ENCODE peak calls at places on chromosomes 13 and 19, in seven cellular contexts. U is osteocyte, Z is progenitor cell of endocrine pancreas, M is heart left ventricle, D is foreskin fibroblast, C is B cell, Y is H1. Q is an unnamed sample.

GRCh38 chr19:37114001-37114400 is 35.8 kb downstream of the ZNF420 start:
- DNase-seq in U (no peak), D (no peak), C (no peak), Y (no peak), M (no peak), Z (no peak), Q (no peak)

GRCh38 chr19:4229179-4229931 is at the start of gene EBI3:
- DNase-seq in Z (peak; percentile 26), C (peak; percentile 69), U (peak; percentile 88), D (peak; percentile 36), Y (no peak), M (peak; percentile 32), Q (no peak)

GRCh38 chr13:34152409-34152808 is 334.5 kb downstream of the RFC3 start:
- DNase-seq in U (no peak), Y (no peak), D (no peak), M (no peak), C (no peak), Z (no peak), Q (no peak)

GRCh38 chr19:15124572-15125231 is 17.5 kb downstream of the SYDE1 start:
- DNase-seq in M (no peak), U (no peak), C (no peak), D (no peak), Z (peak; percentile 67), Y (no peak), Q (no peak)

GRCh38 chr13:78334059-78334458 is 269.3 kb downstream of the POU4F1 start:
- DNase-seq in U (no peak), C (no peak), D (no peak), Z (no peak), Y (no peak), M (no peak), Q (no peak)

GRCh38 chr13:109212630-109213029 is 573.8 kb downstream of the IRS2 start:
- DNase-seq in Z (no peak), M (no peak), U (no peak), Y (no peak), C (no peak), D (no peak), Q (no peak)

GRCh38 chr13:36445806-36446423 is 13.6 kb downstream of the CCNA1 start:
- DNase-seq in U (no peak), Y (no peak), D (no peak), C (no peak), M (no peak), Z (no peak), Q (no peak)

GRCh38 chr19:6963937-6964336 is 57.3 kb downstream of the MBD3L2B start:
- DNase-seq in Z (no peak), C (no peak), Y (peak; percentile 43), U (no peak), D (no peak), M (no peak), Q (no peak)

GRCh38 chr13:113815151-113816058 is 48.5 kb downstream of the GAS6 start:
- DNase-seq in D (no peak), U (no peak), M (no peak), Z (no peak), Y (no peak), C (no peak), Q (no peak)

GRCh38 chr13:26253787-26254582 is at the start of gene CDK8:
- DNase-seq in U (peak; percentile 92), Z (peak; percentile 73), C (peak; percentile 85), M (peak; percentile 94), D (peak; percentile 92), Y (peak; percentile 91), Q (peak; percentile 73)

GRCh38 chr13:26257049-26257448 is 3.1 kb downstream of the CDK8 start:
- DNase-seq in U (no peak), Z (no peak), D (no peak), C (no peak), Y (no peak), M (no peak), Q (no peak)

GRCh38 chr13:26254583-26255102 is 714 bp downstream of the CDK8 start:
- DNase-seq in Y (peak; percentile 60), C (peak; percentile 55), D (peak; percentile 14), U (no peak), Z (peak; percentile 35), M (peak; percentile 59), Q (peak; percentile 59)

GRCh38 chr13:26253262-26253786 is 605 bp upstream of the CDK8 start:
- DNase-seq in C (no peak), Y (no peak), D (no peak), U (no peak), M (no peak), Z (no peak), Q (no peak)

DNA sequence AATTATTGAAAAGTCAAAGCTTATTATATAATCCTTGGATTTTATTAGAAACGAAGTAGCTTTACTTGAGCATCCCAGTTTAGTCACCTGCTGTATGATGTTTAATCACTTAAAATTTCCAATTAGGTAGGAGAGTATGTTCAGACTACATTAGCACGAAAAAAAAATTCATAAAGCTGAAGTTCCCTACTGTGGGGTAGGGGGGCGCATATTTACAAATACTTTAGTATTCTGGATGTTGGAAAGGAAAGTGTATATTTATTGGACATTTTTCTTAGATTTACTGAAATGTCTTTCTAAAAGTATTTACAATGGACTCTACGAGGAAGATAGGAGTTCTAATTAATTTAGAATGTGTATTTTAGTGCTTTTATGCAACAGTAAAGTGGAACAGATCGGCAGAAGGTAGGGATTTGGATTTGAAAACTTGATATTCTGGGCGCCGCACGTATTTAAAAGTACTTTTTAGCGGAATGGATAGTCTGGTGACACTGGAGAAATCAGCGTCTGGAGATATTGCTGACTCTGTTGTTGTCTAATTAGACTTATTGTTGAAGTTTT is 1.9 kb downstream of the CDK8 start:
- DNase-seq in M (no peak), D (no peak), Z (no peak), U (no peak), C (no peak), Y (no peak), Q (no peak)
- TF ChIP-seq CTCF in M (peak; percentile 44), D (peak; percentile 23), Z (peak; percentile 43), U (peak; percentile 48), C (peak; percentile 66), Y (no peak), Q (no peak)

DNA sequence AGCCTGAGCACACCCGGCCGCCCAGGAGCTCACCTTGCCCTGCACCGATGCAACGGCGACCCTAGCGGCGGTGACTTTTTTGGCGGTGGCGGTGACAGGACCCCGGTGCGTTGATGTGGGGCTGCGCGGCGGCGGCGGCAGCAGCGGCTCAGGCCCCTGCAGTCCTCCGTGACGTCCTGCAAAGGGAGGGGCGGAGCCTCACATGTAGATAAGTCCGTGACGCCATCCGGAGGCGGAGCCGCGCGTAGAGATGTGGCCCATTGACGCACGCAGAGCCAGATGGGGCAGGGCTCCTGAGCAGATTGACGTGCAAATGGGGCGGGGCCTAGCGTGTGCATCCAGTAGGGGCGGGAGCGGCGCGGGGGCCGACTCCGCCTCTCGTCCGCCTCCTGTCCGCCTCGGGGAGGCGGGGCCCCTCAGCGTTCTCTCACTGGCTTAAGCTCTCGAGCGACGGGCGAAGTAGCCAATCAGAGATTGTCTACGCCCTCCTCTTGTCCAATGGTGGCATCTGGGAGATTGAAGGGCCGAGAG is at the start of gene RAB3A:
- DNase-seq in Y (peak; percentile 97), D (peak; percentile 100), Z (peak; percentile 99), C (peak; percentile 94), M (peak; percentile 100), U (peak; percentile 100), Q (peak; percentile 100)
- TF ChIP-seq CTCF in Y (peak; percentile 14), D (no peak), Z (peak; percentile 35), C (no peak), M (peak; percentile 6), U (no peak), Q (no peak)

GRCh38 chr19:38557205-38557799 is 60.5 kb downstream of the MAP4K1 start:
- DNase-seq in U (no peak), D (no peak), M (no peak), C (no peak), Z (no peak), Y (no peak), Q (no peak)
- TF ChIP-seq CTCF in U (no peak), D (no peak), M (no peak), C (no peak), Z (no peak), Y (no peak), Q (no peak)

DNA sequence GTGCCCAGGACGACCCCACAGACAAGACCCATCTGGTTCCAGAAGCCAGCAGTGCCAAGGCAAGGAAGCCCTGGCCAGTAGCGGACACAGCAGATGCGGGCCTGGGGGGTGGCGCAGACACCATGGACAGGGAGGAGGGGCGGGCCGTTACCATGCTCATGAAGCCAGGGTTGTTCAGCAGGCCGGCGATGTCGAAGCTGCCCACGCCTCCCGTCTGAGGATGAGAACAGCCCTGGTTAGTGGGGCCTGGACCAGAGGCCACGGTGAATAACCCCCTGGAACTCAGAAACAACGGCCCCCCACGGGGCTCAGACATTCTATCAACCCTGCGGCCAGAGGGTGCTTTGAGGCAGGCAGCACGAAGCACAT is 21.5 kb upstream of the SLC39A3 start:
- DNase-seq in Y (no peak), D (no peak), U (no peak), M (no peak), Z (no peak), C (peak; percentile 43), Q (no peak)
- TF ChIP-seq CTCF in Y (no peak), D (no peak), U (no peak), M (no peak), Z (no peak), C (no peak), Q (no peak)

DNA sequence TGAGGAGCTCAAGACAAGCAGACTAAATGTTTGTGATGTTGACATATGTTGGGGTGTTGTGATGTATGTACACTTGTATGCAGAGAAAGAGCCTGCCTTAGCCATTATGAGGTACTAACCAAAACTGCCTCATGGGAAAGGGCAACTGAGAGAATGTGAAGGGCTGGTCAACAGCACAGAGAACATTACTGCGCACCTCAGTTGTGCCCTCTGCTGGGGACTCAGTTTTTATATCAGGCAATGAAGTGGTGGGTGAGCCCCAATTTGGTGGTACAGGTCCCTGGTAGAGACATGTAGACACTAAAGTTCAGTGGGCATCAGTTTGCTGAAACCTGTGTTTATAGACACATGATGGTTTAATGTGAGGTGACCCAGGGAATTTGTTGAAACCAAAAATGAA is 286.9 kb downstream of the DCT start:
- DNase-seq in C (no peak), Y (peak; percentile 74), U (no peak), M (no peak), Z (no peak), D (no peak), Q (no peak)
- TF ChIP-seq CTCF in C (no peak), Y (peak; percentile 61), U (peak; percentile 46), M (peak; percentile 22), Z (peak; percentile 50), D (no peak), Q (no peak)

DNA sequence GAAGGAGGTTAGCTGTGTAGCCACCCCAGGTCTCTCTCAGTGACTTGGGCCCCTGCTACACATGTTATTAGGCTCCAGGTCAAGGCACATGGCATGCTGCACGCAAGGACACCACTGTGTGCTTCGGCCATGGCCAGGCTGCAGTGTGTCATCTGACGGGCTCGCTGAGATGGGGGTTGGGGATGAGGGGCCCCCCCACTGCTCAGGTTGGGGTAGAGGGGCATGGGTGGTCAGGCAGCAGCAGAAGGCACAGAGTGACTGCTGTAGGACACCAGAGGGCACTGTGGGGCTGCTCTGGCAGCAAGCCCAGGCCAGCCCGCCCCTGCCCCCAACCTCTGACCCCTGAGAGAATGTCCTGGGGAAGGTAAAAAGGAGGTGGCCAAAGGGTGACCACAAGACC is 32.2 kb upstream of the ISYNA1 start:
- DNase-seq in C (no peak), D (no peak), M (no peak), U (no peak), Y (peak; percentile 85), Z (no peak), Q (no peak)
- TF ChIP-seq CTCF in C (no peak), D (peak; percentile 40), M (peak; percentile 56), U (peak; percentile 57), Y (peak; percentile 98), Z (peak; percentile 51), Q (no peak)

GRCh38 chr13:30804474-30804873 is 69.1 kb downstream of the ALOX5AP start:
- DNase-seq in C (no peak), D (no peak), Z (no peak), Y (no peak), M (no peak), U (no peak), Q (no peak)
- TF ChIP-seq CTCF in C (no peak), D (peak; percentile 21), Z (no peak), Y (peak; percentile 23), M (no peak), U (peak; percentile 29), Q (no peak)

Q was measured in breast epithelium.